ENCODE peak calls at places on chromosomes 12 and 14, in four cellular contexts. B is GM13976, J is foreskin fibroblast, N is omental fat pad. H is an unnamed sample.

GRCh38 chr12:52835271-52836041 is 1.3 kb upstream of the KRT79 start:
- DNase-seq in B (no peak), N (no peak), J (no peak), H (no peak)

GRCh38 chr14:39265032-39265431 is 31.3 kb downstream of the MIA2 start:
- DNase-seq in B (no peak), J (peak), N (no peak), H (no peak)

GRCh38 chr12:19910681-19911080 is 457.7 kb upstream of the PDE3A start:
- DNase-seq in J (no peak), B (no peak), N (no peak), H (no peak)

GRCh38 chr14:76639606-76640272 is 121.5 kb upstream of the VASH1 start:
- DNase-seq in J (no peak), B (no peak), N (no peak), H (no peak)

GRCh38 chr12:107351716-107352115 is 258.4 kb upstream of the CRY1 start:
- DNase-seq in J (no peak), B (no peak), N (no peak), H (no peak)

GRCh38 chr14:71659165-71659564 is 273.1 kb upstream of the RGS6 start:
- DNase-seq in B (no peak), J (peak), N (no peak), H (no peak)

GRCh38 chr14:77574446-77575125 is 41.9 kb downstream of the SPTLC2 start:
- DNase-seq in J (peak), N (no peak), B (no peak), H (no peak)

GRCh38 chr14:76514599-76514998 is 138.7 kb downstream of the ESRRB start:
- DNase-seq in B (no peak), J (no peak), N (no peak), H (peak)

GRCh38 chr12:98440165-98440581 is 75.2 kb upstream of the TMPO start:
- DNase-seq in J (peak), N (no peak), B (no peak), H (no peak)

GRCh38 chr12:114013601-114014345 is 47.6 kb upstream of the RBM19 start:
- DNase-seq in B (no peak), J (peak), N (no peak), H (no peak)

GRCh38 chr14:75303415-75303814 is 24.8 kb downstream of the FOS start:
- DNase-seq in B (peak), N (no peak), J (peak), H (peak)

GRCh38 chr12:78795934-78796445 is 68.6 kb upstream of the SYT1 start:
- DNase-seq in J (no peak), B (no peak), N (no peak), H (no peak)

GRCh38 chr12:100612557-100612956 is 39.1 kb downstream of the GAS2L3 start:
- DNase-seq in N (no peak), B (no peak), J (no peak), H (no peak)

GRCh38 chr12:3745152-3745551 is 7.8 kb downstream of the CRACR2A start:
- DNase-seq in N (no peak), B (no peak), J (no peak), H (no peak)

GRCh38 chr14:33839193-33840076 is 111.4 kb downstream of the EGLN3 start:
- DNase-seq in B (peak), J (peak), N (peak), H (peak)

GRCh38 chr12:122021822-122022392 is at the start of gene BCL7A:
- DNase-seq in N (no peak), J (peak), B (peak), H (peak)

GRCh38 chr12:3658327-3659163 is 94.4 kb downstream of the CRACR2A start:
- DNase-seq in N (no peak), J (peak), B (peak), H (peak)

GRCh38 chr14:38079886-38080285 is 127.8 kb upstream of the SSTR1 start:
- DNase-seq in B (no peak), J (no peak), N (no peak), H (no peak)

GRCh38 chr14:35347323-35348043 is 55.3 kb downstream of the PSMA6 start:
- DNase-seq in B (no peak), J (no peak), N (peak), H (no peak)

GRCh38 chr12:49873361-49873934 is 30.3 kb downstream of the FAIM2 start:
- DNase-seq in N (no peak), J (peak), B (no peak), H (no peak)

GRCh38 chr14:99156814-99157213 is 115.2 kb downstream of the BCL11B start:
- DNase-seq in J (no peak), B (no peak), N (no peak), H (no peak)

GRCh38 chr14:105806568-105806967 is 280.2 kb downstream of the TMEM121 start:
- DNase-seq in B (no peak), J (no peak), N (no peak), H (no peak)

GRCh38 chr14:75147423-75148071 is 20.7 kb upstream of the NEK9 start:
- DNase-seq in N (peak), B (no peak), J (peak), H (no peak)

GRCh38 chr14:26596722-26597030 is 1.2 kb downstream of the NOVA1 start:
- DNase-seq in B (no peak), J (no peak), N (no peak), H (no peak)

GRCh38 chr12:49907352-49907751 is 3.7 kb upstream of the FAIM2 start:
- DNase-seq in N (no peak), B (no peak), J (no peak), H (no peak)

GRCh38 chr12:130649101-130649571 is 67.0 kb downstream of the RIMBP2 start:
- DNase-seq in N (no peak), B (no peak), J (no peak), H (no peak)

GRCh38 chr12:116274552-116275375 is 2.7 kb downstream of the MED13L start:
- DNase-seq in B (no peak), J (no peak), N (no peak), H (no peak)

GRCh38 chr12:65725376-65725775 is 98.9 kb upstream of the HMGA2 start:
- DNase-seq in J (no peak), B (no peak), N (no peak), H (no peak)

GRCh38 chr14:83826838-83827237 is 1703.1 kb upstream of the FLRT2 start:
- DNase-seq in N (no peak), B (no peak), J (peak), H (no peak)

GRCh38 chr14:24848427-24848826 is 201.5 kb downstream of the STXBP6 start:
- DNase-seq in N (no peak), B (no peak), J (peak), H (no peak)

GRCh38 chr12:52440821-52441319 is 6.7 kb upstream of the KRT75 start:
- DNase-seq in J (no peak), B (no peak), N (no peak), H (no peak)

GRCh38 chr12:132165584-132165983 is 21.3 kb downstream of the NOC4L start:
- DNase-seq in J (no peak), N (no peak), B (no peak), H (no peak)

GRCh38 chr14:72594099-72594901 is 299.6 kb downstream of the DPF3 start:
- DNase-seq in J (no peak), B (peak), N (no peak), H (peak)

GRCh38 chr12:132046561-132046960 is 96.8 kb downstream of the EP400 start:
- DNase-seq in N (no peak), J (peak), B (no peak), H (no peak)

GRCh38 chr12:77723308-77723707 is 107.4 kb upstream of the NAV3 start:
- DNase-seq in N (no peak), J (no peak), B (no peak), H (no peak)

GRCh38 chr12:65879878-65880277 is 55.6 kb downstream of the HMGA2 start:
- DNase-seq in B (no peak), J (peak), N (no peak), H (no peak)

GRCh38 chr12:25583545-25583944 is 30.5 kb upstream of the LMNTD1 start:
- DNase-seq in B (no peak), J (no peak), N (no peak), H (no peak)

DNA sequence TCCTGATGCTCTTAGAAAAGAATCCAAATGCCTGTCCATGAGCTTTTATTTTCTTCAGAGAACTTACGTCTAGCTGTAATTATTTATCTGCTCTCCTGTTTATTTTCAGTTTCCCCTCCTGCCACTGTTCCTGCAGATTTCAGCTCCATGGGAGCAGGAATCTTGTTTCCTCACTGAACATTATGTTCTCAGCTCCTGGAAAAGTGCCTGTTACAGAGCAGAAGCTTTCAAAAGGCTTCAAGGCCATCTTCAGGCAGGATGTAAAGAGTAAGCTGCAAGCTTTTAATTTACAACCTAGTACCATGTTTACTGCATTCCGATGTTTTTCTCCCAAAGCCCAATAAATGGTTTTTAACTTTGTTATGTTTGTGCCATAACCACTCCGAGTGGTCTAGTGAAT is 98.4 kb upstream of the BTG1 start:
- DNase-seq in J (peak), N (no peak), B (no peak), H (no peak)
- TF ChIP-seq CTCF in J (no peak), N (no peak), B (no peak), H (no peak)

DNA sequence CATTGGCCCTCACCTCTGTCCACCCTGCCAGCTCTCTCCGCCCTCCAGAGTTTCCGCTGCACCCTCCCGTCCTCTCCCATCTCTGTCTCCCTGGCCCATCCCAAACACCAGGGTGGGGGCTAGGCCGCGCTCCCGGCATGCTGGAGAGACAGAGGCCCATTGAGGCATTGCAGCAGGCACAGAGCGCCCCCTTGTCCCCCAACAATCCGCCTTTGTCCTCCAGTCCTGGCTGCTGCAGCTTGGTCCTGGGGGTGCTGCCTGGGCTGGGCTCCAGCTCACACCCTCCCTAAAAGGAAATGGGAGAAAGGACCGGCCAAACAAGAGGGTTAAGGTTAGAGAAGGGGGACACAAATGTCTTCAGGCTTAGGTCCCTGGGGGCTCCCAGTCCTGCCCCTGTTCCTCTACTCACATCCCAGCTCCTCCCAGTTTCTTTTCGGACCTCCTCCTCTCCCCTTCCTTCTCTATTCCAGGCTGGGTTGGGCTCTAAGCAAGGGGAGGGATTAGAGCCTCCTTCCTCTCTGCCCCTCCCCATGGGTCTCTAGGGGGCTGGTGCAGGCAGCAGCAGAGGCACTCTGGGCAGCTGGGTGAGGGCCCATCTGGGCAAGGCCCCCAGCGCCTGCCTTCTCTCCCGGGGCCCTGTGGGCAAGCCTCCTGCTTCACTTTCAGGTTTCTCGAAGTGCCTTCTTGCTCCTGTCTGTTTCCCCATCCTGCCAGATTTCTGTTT is at the start of gene CMTM5:
- DNase-seq in B (no peak), J (no peak), N (no peak), H (no peak)
- TF ChIP-seq CTCF in B (no peak), J (no peak), N (no peak), H (no peak)

GRCh38 chr12:124567035-124567672 is at the start of gene NCOR2:
- DNase-seq in J (no peak), B (peak), N (no peak), H (peak)
- TF ChIP-seq CTCF in J (no peak), B (no peak), N (no peak), H (no peak)

DNA sequence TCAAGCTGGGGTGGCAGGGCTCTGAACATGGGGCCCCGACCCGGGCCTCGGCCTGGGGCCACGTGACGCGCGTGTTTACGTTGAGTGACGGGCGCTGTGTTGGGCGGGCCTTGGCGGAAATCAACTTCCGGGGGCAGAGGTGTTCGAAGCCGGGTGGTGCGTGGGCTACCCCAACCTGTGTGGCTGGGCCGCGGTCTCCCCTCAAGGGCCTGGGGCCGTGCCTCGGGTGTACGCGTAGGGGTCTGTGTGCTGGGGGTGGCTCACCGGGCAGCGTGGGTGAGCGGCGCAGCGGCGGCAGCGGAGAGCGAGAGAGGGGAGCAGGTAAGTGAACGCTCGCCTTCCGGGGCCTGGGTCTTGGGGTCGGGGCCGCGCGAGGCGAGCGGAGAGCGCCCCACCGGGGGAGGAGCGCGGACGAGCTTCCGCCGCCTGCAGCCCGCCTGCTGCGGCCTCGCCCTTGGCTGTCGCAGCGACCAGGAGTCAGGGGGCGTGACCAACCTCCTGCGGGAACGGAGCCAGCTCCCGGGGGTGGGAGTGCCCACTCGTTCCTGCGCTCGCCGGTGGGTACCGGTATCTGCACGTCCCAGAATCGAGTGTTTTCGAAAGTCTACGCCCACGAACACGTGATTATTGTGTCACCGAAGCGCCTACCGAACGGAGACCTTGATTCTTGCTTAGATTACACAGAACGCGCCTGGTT is at the start of gene CCDC91:
- DNase-seq in B (peak), J (peak), N (peak), H (peak)
- TF ChIP-seq CTCF in B (no peak), J (no peak), N (no peak), H (no peak)

DNA sequence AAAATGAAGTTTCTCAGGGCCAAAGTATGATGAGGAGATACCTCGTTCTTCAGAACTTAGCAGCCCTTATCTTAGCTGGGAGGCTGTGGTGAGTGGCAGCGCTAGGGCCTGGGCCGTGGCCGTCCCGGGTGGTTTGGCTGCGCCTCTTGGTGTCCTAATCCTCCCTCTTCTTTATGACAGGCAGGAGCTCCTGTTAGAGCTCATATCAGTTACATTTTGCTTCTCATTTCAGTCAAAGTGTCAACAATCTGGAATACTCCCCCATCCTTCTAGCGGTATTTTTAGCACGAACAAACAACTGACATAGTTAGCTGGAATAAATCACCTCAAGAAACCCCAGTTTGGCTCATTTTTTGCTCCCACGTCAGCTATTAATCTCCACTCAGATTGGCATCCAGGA is 188.8 kb downstream of the TTC7B start:
- DNase-seq in N (no peak), J (no peak), B (no peak), H (no peak)
- TF ChIP-seq CTCF in N (no peak), J (no peak), B (no peak), H (no peak)

DNA sequence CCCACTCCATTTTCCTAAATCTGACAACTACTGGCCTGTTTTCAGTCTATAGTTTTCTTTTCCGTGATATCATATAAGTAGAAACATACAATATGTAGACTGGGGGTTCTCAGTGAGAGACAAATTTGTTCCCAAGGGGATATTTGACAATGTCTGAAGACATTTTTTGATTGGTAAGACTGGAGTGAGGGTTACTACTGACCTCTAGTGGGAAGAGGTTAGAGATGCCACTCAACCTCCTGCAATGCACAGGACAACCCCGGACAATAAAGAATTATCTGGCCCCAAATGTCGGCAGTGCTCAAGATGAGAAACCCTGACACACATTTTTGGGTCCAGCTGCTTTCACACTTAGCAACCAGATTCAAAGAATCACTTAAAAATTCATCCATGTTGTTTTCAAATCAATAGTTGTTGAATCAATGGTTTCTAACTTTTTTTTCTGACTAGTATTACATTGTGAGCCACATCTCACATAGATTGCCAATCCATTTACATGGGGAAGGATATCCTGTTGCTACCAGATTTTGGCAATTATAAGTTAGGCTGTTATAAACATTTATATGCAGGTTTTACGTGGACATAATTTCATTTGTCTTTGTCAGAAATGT is 307.1 kb downstream of the RPL10L start:
- DNase-seq in J (no peak), B (no peak), N (no peak), H (peak)
- TF ChIP-seq CTCF in J (peak), B (peak), N (no peak), H (no peak)

DNA sequence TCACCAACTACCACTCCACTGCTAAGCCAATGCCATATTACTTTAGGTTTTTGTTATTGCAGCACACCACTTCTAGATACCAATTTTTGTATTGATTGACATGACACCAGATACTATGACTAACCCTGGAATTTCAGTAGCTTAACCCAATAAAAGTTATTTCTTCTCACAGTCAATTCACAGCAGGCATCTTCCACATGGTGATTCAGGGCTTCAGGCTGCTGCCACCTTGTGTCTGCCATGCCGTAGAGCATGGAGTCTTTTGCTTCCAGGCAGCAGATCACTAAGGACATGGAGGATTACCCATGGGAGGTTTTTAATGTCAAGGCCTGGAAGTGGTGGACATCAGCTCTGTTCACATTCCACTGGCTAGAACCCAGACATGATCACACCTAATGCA is 56.4 kb upstream of the LTA4H start:
- DNase-seq in B (no peak), J (no peak), N (no peak), H (no peak)
- TF ChIP-seq CTCF in B (no peak), J (no peak), N (no peak), H (no peak)

DNA sequence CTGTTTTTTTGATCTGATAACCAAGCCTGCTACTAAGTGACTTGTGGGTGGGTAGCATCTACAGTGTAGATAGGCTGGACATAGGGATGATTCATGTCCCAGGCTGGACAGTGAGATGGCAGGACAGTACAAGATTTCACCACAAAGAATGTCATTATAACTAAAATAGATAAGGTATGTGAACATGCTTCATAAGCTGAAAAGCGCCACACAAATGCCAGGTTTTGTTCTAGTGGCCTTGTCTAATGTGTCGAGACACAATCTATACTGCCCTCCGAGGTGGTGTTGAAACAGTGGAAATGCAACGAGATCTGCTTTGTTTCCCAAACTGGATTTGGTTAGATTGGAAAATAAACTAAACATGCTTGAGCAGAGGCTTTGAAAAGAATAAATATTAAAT is 4.4 kb downstream of the LGALS3 start:
- DNase-seq in N (no peak), B (no peak), J (peak), H (no peak)
- TF ChIP-seq CTCF in N (no peak), B (no peak), J (no peak), H (no peak)